ENCODE peak calls at places on chromosomes 12 and 14, in five cellular contexts. G is BJ, C is hepatocyte, D is AG04450, K is aorta. Y is an unnamed sample.

GRCh38 chr12:32920506-32921085 is 24.0 kb upstream of the PKP2 start:
- DNase-seq in G (no peak), K (no peak), D (no peak), C (no peak), Y (no peak)

GRCh38 chr14:23704890-23705289 is 68.7 kb downstream of the DHRS2 start:
- DNase-seq in C (no peak), D (no peak), G (no peak), K (no peak), Y (no peak)

GRCh38 chr12:122841544-122842321 is 6.5 kb downstream of the HIP1R start:
- DNase-seq in C (peak), G (no peak), D (no peak), K (no peak), Y (no peak)

GRCh38 chr14:21672116-21672515 is 1.5 kb downstream of the OR4E1 start:
- DNase-seq in G (no peak), K (no peak), D (no peak), C (no peak), Y (no peak)

GRCh38 chr12:8911606-8912268 is 2.6 kb upstream of the PHC1 start:
- DNase-seq in G (no peak), C (no peak), K (no peak), D (no peak), Y (no peak)

GRCh38 chr14:99479160-99479902 is 1.3 kb downstream of the SETD3 start:
- DNase-seq in G (no peak), K (no peak), C (no peak), D (no peak), Y (no peak)

GRCh38 chr12:99959549-99960170 is 25.1 kb downstream of the ANKS1B start:
- DNase-seq in K (no peak), D (no peak), C (no peak), G (no peak), Y (no peak)

GRCh38 chr14:85415015-85415712 is 114.8 kb upstream of the FLRT2 start:
- DNase-seq in C (peak), K (no peak), G (peak), D (peak), Y (no peak)

GRCh38 chr14:48546996-48547395 is 871.6 kb upstream of the MDGA2 start:
- DNase-seq in C (no peak), G (no peak), K (no peak), D (no peak), Y (no peak)

GRCh38 chr14:41393512-41393911 is 213.2 kb upstream of the LRFN5 start:
- DNase-seq in D (no peak), K (no peak), G (no peak), C (no peak), Y (no peak)

GRCh38 chr12:82524636-82525035 is 162.1 kb upstream of the TMTC2 start:
- DNase-seq in C (no peak), D (no peak), K (no peak), G (no peak), Y (no peak)

GRCh38 chr14:90846511-90846910 is 30.3 kb upstream of the TTC7B start:
- DNase-seq in C (no peak), G (no peak), D (no peak), K (no peak), Y (no peak)

GRCh38 chr12:117857632-117858274 is 111.0 kb downstream of the KSR2 start:
- DNase-seq in K (no peak), G (no peak), D (no peak), C (peak), Y (no peak)

GRCh38 chr12:63151898-63152700 is 1.1 kb upstream of the AVPR1A start:
- DNase-seq in K (peak), C (peak), D (peak), G (no peak), Y (peak)

GRCh38 chr12:46562625-46563228 is 190.2 kb upstream of the SLC38A2 start:
- DNase-seq in C (no peak), G (no peak), K (no peak), D (no peak), Y (no peak)

GRCh38 chr14:31926123-31926522 is 151.0 kb upstream of the ARHGAP5 start:
- DNase-seq in K (no peak), D (no peak), C (peak), G (no peak), Y (no peak)

GRCh38 chr12:64976131-64976530 is 145.0 kb downstream of the WIF1 start:
- DNase-seq in G (no peak), K (no peak), D (no peak), C (no peak), Y (no peak)

GRCh38 chr12:127355061-127355820 is 911.7 kb upstream of the TMEM132C start:
- DNase-seq in G (no peak), K (no peak), D (no peak), C (peak), Y (no peak)

GRCh38 chr12:117714203-117714602 is 254.6 kb downstream of the KSR2 start:
- DNase-seq in D (no peak), K (no peak), C (no peak), G (no peak), Y (no peak)

GRCh38 chr12:126117502-126117901 is 1052.3 kb downstream of the AACS start:
- DNase-seq in K (no peak), G (no peak), C (no peak), D (no peak), Y (no peak)

GRCh38 chr12:131895640-131896079 is 1.2 kb downstream of the ULK1 start:
- DNase-seq in K (no peak), C (peak), G (no peak), D (no peak), Y (no peak)

GRCh38 chr12:101793401-101793800 is 37.4 kb downstream of the GNPTAB start:
- DNase-seq in K (no peak), C (no peak), G (peak), D (no peak), Y (no peak)

GRCh38 chr12:49039421-49040363 is 20.9 kb downstream of the KMT2D start:
- DNase-seq in G (no peak), D (no peak), C (no peak), K (peak), Y (no peak)

GRCh38 chr12:6362383-6362782 is 13.0 kb downstream of the SCNN1A start:
- DNase-seq in K (peak), D (no peak), G (no peak), C (no peak), Y (no peak)

GRCh38 chr14:69152181-69152943 is 557 bp downstream of the DCAF5 start:
- DNase-seq in D (no peak), K (no peak), G (no peak), C (peak), Y (peak)

GRCh38 chr12:61915420-61915819 is 344.8 kb upstream of the USP15 start:
- DNase-seq in G (no peak), K (no peak), D (no peak), C (peak), Y (no peak)

GRCh38 chr12:102527256-102527720 is 46.9 kb upstream of the IGF1 start:
- DNase-seq in C (no peak), K (no peak), D (peak), G (no peak), Y (no peak)

GRCh38 chr14:51386983-51387730 is 147.1 kb downstream of the TMX1 start:
- DNase-seq in G (no peak), D (no peak), K (no peak), C (no peak), Y (no peak)

GRCh38 chr14:59301354-59301753 is 112.9 kb downstream of the DAAM1 start:
- DNase-seq in G (no peak), D (no peak), C (no peak), K (no peak), Y (no peak)

GRCh38 chr14:20332386-20332945 is 613 bp downstream of the CCNB1IP1 start:
- DNase-seq in D (no peak), K (no peak), G (no peak), C (peak), Y (peak)

GRCh38 chr12:124774462-124775167 is 89.0 kb downstream of the SCARB1 start:
- DNase-seq in G (peak), C (no peak), K (no peak), D (no peak), Y (no peak)

GRCh38 chr12:47551426-47551851 is 154.4 kb downstream of the RPAP3 start:
- DNase-seq in C (peak), G (peak), K (no peak), D (no peak), Y (no peak)

GRCh38 chr14:96001866-96002510 is 37.2 kb upstream of the C14orf132 start:
- DNase-seq in K (no peak), C (no peak), D (no peak), G (no peak), Y (no peak)

GRCh38 chr14:24843999-24844398 is 205.9 kb downstream of the STXBP6 start:
- DNase-seq in D (no peak), C (no peak), K (no peak), G (no peak), Y (no peak)

GRCh38 chr12:27547592-27547991 is 23.6 kb downstream of the PPFIBP1 start:
- DNase-seq in C (no peak), G (no peak), D (no peak), K (no peak), Y (no peak)

DNA sequence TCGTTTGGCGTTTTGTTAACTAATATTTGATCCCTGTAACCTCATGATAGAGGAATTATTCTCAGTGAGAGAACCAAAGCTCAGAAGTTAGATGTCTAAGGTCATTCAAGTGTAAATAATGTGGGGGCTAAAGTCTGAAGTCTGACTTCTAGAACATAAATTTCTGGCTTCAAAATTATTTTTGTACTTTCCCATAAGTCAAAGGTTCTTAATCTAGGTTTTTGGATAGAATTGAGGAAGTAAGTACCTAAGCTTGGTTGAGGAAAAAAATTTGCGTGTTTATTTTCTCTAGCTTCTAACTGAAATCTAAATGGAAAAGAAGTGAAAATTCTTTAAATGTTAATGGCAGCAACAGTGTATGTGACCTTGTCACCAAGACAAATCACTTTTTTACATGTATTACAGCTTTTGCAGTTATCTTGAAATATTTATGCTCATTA is 2.3 kb downstream of the LARP4 start:
- DNase-seq in D (no peak), C (no peak), G (no peak), K (no peak), Y (no peak)
- H3K4me3 ChIP-seq in D (peak), C (peak), G (peak), K (no peak), Y (no peak)

GRCh38 chr12:30753233-30753632 is 1.5 kb downstream of the CAPRIN2 start:
- DNase-seq in K (no peak), G (no peak), D (no peak), C (peak), Y (no peak)
- H3K4me3 ChIP-seq in K (no peak), G (peak), D (peak), C (no peak), Y (no peak)

GRCh38 chr12:119808441-119808840 is 68.7 kb downstream of the CIT start:
- DNase-seq in G (no peak), K (no peak), C (no peak), D (no peak), Y (no peak)
- H3K4me3 ChIP-seq in G (no peak), K (no peak), C (no peak), D (no peak), Y (no peak)

GRCh38 chr14:67276131-67276530 is 34.9 kb downstream of the PALS1 start:
- DNase-seq in C (no peak), G (no peak), K (no peak), D (no peak), Y (no peak)

GRCh38 chr14:67285876-67286452 is 44.7 kb downstream of the PALS1 start:
- DNase-seq in G (no peak), C (peak), K (no peak), D (peak), Y (no peak)

GRCh38 chr14:67280506-67280905 is 39.3 kb downstream of the PALS1 start:
- DNase-seq in K (no peak), C (no peak), G (no peak), D (no peak), Y (no peak)
- H3K4me3 ChIP-seq in K (no peak), C (no peak), G (no peak), D (no peak), Y (no peak)

DNA sequence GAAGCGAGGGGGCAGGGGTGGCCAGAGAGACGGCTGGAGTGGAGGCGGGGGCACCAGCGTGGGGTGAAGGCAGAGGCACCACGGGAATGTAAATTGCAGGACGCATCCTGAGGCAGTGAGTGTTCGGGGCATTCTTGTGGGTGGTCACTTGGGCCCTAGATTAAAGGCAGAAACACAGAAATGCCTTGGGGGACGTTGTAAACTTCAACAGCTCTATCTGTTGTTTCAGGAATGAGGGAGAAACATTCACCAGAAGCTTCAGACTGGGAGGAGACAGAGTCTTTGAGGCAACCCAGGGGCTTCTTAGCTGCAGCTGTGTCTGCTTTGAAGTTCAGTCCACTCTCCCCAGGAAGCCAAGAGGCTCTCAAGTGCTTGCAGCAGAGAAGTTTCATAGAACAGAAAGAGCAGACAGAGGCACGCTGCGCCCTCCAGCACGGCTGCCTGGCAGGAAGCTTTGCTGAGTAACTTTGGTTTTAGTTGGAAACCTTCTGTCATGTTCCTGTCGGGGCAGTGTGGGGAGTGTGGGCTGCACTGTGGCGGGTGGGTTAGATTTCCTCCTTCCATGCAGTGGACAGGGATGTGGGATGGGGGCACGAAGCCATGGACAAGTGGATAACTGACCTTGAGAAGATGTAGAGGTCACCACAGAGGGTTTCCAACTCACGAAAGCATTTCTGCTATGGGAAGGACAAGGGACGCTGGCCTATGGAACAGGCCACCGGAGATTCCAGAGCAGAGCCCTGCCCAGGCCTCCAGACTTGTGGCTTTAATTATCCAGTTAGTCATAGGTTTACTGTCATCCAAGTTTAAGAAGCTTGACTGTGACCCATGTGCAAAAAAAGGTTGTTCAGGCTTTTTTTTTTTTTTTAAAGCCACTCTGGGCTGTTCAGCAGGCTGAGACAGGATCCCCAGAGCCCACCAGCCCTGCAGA is 107.6 kb downstream of the ARF6 start:
- DNase-seq in K (peak), G (peak), C (peak), D (no peak), Y (peak)
- H3K4me3 ChIP-seq in K (no peak), G (no peak), C (no peak), D (peak), Y (no peak)

GRCh38 chr14:104084251-104085002 is 1.1 kb upstream of the ASPG start:
- DNase-seq in G (no peak), C (peak), K (no peak), D (no peak), Y (no peak)
- H3K4me3 ChIP-seq in G (no peak), C (no peak), K (no peak), D (no peak), Y (no peak)

DNA sequence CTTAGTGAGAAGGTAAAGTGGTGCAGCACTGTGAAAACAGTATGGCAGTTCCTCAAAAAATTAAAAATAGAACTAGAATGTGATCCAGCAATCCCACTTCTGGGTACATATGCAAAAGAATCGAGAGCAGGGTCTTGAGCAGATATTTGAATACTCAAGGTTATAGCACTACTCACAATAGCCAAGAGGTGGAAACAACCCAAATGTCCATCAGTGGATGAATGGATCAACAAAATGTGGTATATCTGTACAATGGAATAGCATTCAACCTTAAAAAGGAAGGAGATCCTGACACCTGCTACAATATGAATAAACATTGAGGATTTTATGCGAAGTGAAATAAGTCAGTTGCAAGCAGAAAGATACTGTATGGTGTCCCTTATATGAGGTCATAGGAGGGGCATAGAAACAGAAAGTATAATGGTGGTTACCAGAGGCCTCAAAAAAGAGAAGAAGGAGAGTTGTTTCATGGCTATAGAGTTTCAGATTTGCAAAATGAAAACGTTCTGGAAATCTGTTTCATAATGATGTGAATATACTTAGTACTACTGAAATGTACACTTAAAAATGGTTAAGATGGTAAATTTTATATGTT is 131.1 kb upstream of the EEA1 start:
- DNase-seq in G (no peak), D (no peak), C (no peak), K (no peak), Y (no peak)
- H3K4me3 ChIP-seq in G (no peak), D (no peak), C (no peak), K (no peak), Y (no peak)

GRCh38 chr12:39713552-39713951 is 93.9 kb upstream of the ABCD2 start:
- DNase-seq in K (no peak), G (no peak), D (no peak), C (no peak), Y (no peak)

DNA sequence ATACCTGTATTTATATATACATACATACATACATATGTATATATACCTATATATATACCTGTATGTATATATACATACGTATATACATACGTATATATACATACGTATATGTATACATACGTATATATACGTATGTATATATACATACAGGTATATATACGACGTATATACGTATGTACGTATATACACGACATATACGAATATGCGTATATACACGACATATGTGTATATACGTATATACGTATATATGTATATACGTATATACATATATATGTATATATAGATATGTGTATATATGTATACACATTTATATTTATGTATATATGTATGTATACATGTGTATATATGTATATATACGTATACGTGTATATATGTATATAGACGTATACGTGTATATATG is 92.7 kb upstream of the ABCD2 start:
- DNase-seq in K (no peak), C (no peak), G (no peak), D (no peak), Y (no peak)
- H3K4me3 ChIP-seq in K (no peak), C (no peak), G (no peak), D (no peak), Y (no peak)

GRCh38 chr14:64727551-64728071 is 23.4 kb downstream of the PLEKHG3 start:
- DNase-seq in G (no peak), C (no peak), D (no peak), K (peak), Y (peak)

GRCh38 chr14:64730061-64730440 is 25.8 kb downstream of the PLEKHG3 start:
- DNase-seq in G (no peak), C (no peak), K (peak), D (no peak), Y (no peak)

GRCh38 chr14:64728106-64728505 is 23.9 kb downstream of the PLEKHG3 start:
- DNase-seq in K (peak), G (no peak), C (no peak), D (no peak), Y (peak)

GRCh38 chr14:64729386-64730060 is 25.3 kb downstream of the PLEKHG3 start:
- DNase-seq in G (no peak), D (no peak), C (no peak), K (peak), Y (no peak)

GRCh38 chr14:64728856-64729255 is 24.6 kb downstream of the PLEKHG3 start:
- DNase-seq in K (peak), G (no peak), D (no peak), C (no peak), Y (no peak)
- H3K4me3 ChIP-seq in K (no peak), G (no peak), D (no peak), C (no peak), Y (no peak)

GRCh38 chr12:2941524-2941923 is 17.7 kb upstream of the TEAD4 start:
- DNase-seq in K (no peak), C (no peak), D (no peak), G (no peak), Y (no peak)

GRCh38 chr12:2940564-2940963 is 18.6 kb upstream of the TEAD4 start:
- DNase-seq in D (no peak), C (no peak), G (no peak), K (no peak), Y (no peak)

GRCh38 chr12:2944401-2945047 is 14.7 kb upstream of the TEAD4 start:
- DNase-seq in C (peak), K (no peak), D (no peak), G (no peak), Y (peak)
- H3K4me3 ChIP-seq in C (no peak), K (no peak), D (no peak), G (no peak), Y (no peak)